ENCODE peak calls at places on chromosomes 13 and 19, in nine cellular contexts. I is effector memory CD8-positive, alpha-beta T cell; K is kidney glomerular epithelial cell; C is GM10248; E is Caco-2; V is GM23248; D is HCT116; X is iPS DF 6.9; O is stimulated activated CD8-positive, alpha-beta memory T cell treated with anti-CD3 and anti-CD28 coated beads, Interleukin-7, amount 100 ng/mL, for 4 hours. A is an unnamed sample.

GRCh38 chr13:64556391-64556790 is 2673.7 kb downstream of the PCDH9 start:
- DNase-seq in O (no peak), D (no peak), K (no peak), E (no peak), V (peak), X (no peak), I (no peak), C (no peak), A (no peak)

GRCh38 chr19:47658431-47659383 is 49.8 kb downstream of the BICRA start:
- DNase-seq in D (no peak), C (no peak), X (no peak), I (no peak), V (no peak), E (peak), K (no peak), O (no peak), A (no peak)

GRCh38 chr13:44271915-44272341 is 101.7 kb upstream of the SERP2 start:
- DNase-seq in C (no peak), K (no peak), I (no peak), V (no peak), O (no peak), X (no peak), E (no peak), D (no peak), A (no peak)

GRCh38 chr19:2532252-2533071 is 56.5 kb downstream of the GADD45B start:
- DNase-seq in C (no peak), D (peak), V (peak), O (no peak), E (no peak), I (no peak), K (peak), X (no peak), A (no peak)

GRCh38 chr19:47765522-47766358 is 12.8 kb upstream of the SELENOW start:
- DNase-seq in K (no peak), C (peak), I (peak), D (no peak), V (peak), X (no peak), E (peak), O (no peak), A (peak)

GRCh38 chr19:56507446-56508281 is at the start of gene ZNF471:
- DNase-seq in V (peak), D (no peak), C (no peak), E (no peak), I (peak), K (peak), O (peak), X (peak), A (no peak)

GRCh38 chr13:72458701-72459100 is 268.7 kb downstream of the MZT1 start:
- DNase-seq in V (no peak), C (no peak), D (no peak), I (no peak), X (peak), E (no peak), O (no peak), K (peak), A (no peak)

GRCh38 chr13:53004605-53005004 is 24.0 kb upstream of the OLFM4 start:
- DNase-seq in C (no peak), K (no peak), V (no peak), D (no peak), E (no peak), X (no peak), I (no peak), O (no peak), A (no peak)

GRCh38 chr19:13043285-13043684 is 48.0 kb downstream of the NFIX start:
- DNase-seq in K (no peak), I (no peak), D (no peak), E (no peak), C (no peak), V (no peak), X (no peak), O (no peak), A (no peak)

GRCh38 chr19:10262771-10263170 is 8.1 kb upstream of the ICAM1 start:
- DNase-seq in E (no peak), V (peak), X (no peak), I (no peak), K (no peak), O (no peak), D (no peak), C (no peak), A (no peak)

GRCh38 chr19:31413353-31413752 is 64.1 kb upstream of the TSHZ3 start:
- DNase-seq in D (no peak), E (no peak), K (no peak), O (no peak), I (no peak), X (no peak), C (no peak), V (no peak), A (no peak)

GRCh38 chr19:42555317-42555716 is 27.0 kb upstream of the CEACAM1 start:
- DNase-seq in E (no peak), V (no peak), D (no peak), X (no peak), O (no peak), C (no peak), I (no peak), K (no peak), A (no peak)

GRCh38 chr13:108281941-108282340 is 12.4 kb downstream of the TNFSF13B start:
- DNase-seq in V (no peak), E (no peak), C (no peak), I (no peak), O (no peak), K (no peak), X (no peak), D (no peak), A (no peak)

GRCh38 chr19:32098953-32099352 is 246.5 kb upstream of the ZNF507 start:
- DNase-seq in E (no peak), X (no peak), K (no peak), D (no peak), I (no peak), C (no peak), O (no peak), V (no peak), A (no peak)

GRCh38 chr19:38061294-38061693 is 154.3 kb downstream of the SIPA1L3 start:
- DNase-seq in K (peak), O (no peak), E (no peak), I (no peak), X (no peak), D (no peak), C (no peak), V (peak), A (no peak)

GRCh38 chr13:82571653-82572052 is 1310.6 kb downstream of the SLITRK1 start:
- DNase-seq in X (no peak), D (no peak), E (no peak), O (no peak), K (no peak), V (no peak), C (no peak), I (no peak), A (no peak)

A was measured in GM12865.